ENCODE peak calls at places on chromosomes 2 and 18, in four cellular contexts. C is K562, J is A549, V is endothelial cell of umbilical vein. H is an unnamed sample.

GRCh38 chr2:58240595-58240937 is 559 bp downstream of the FANCL start:
- DNase-seq in V (no peak), J (peak), C (peak), H (no peak)

GRCh38 chr2:221671515-221671914 is 99.4 kb upstream of the EPHA4 start:
- DNase-seq in J (no peak), C (no peak), V (no peak), H (no peak)

GRCh38 chr2:86225581-86225980 is 26.3 kb downstream of the MRPL35 start:
- DNase-seq in J (no peak), C (no peak), V (peak), H (peak)

GRCh38 chr2:161044095-161044874 is 115.9 kb upstream of the TANK start:
- DNase-seq in J (no peak), C (no peak), V (no peak), H (no peak)

GRCh38 chr2:238847841-238848565 is at the start of gene TWIST2:
- DNase-seq in C (no peak), V (peak), J (peak), H (peak)

GRCh38 chr2:241812730-241813079 is 3.7 kb downstream of the NEU4 start:
- DNase-seq in C (no peak), V (no peak), J (no peak), H (peak)

GRCh38 chr18:70419526-70419925 is 130.7 kb downstream of the SOCS6 start:
- DNase-seq in J (no peak), C (no peak), V (no peak), H (no peak)

GRCh38 chr2:6394266-6394665 is 471.4 kb downstream of the CMPK2 start:
- DNase-seq in J (no peak), C (no peak), V (no peak), H (no peak)

GRCh38 chr2:44596537-44597320 is 235.0 kb downstream of the CAMKMT start:
- DNase-seq in J (no peak), V (no peak), C (no peak), H (no peak)

DNA sequence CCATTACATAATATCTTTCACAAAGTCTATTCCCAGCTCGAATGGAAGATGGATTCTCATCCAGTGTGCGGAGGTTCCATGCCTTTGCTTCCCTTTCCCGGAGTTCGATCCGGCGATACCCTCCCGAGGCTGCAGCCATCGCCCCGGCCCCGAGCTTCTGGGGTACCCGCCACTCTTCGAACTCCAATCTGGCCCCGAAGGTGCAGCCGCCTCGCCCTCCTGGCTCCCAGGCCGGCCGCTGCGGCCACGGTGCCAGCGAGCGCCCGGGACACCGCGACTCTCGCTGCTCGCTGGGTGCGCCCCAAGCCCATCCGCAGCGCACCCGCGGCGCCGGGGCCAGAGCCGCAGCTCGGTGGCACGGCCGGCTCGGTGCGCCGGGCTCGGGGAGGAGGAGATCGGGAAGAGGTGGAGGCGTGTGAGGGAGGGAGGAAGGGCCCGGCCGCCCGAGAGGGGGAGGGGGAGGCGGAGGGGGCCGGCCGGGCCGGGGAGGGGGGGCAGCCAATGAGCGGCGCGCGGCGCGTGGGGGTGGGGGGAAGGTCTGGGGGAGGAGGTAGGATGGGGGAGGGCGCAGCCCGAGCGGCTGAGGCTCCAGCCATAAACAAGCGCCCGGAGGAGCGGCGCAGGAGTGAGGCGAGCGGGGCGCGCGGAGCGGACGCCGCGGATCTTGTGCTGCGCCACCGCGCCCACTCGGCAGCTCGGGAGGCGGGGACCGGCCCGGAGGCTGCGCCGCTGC is at the start of gene CRIM1:
- DNase-seq in V (peak), C (peak), J (peak), H (peak)
- TF ChIP-seq POLR2A in V (peak), C (no peak), J (peak), H (no peak)

DNA sequence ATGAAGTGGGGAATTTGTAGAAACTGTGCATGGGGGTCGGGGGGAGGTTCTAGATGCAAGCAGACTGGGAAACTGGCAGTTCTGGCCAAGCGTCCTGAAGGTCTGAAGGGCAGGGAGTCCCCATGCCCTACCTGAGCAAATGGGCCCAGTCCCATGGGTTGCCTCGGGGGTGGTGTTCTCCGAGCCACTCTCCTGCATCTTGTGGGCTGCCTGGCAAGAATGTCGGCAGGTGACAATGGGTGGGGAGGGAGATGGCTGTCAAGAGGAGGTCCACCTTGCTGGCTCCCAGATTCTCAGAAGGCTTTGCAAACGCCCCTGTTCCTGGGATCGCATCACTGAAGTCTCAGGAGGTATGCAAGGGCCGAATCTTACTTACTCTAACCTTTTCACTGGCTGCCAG is 21.3 kb downstream of the INHBB start:
- DNase-seq in J (no peak), V (no peak), C (no peak), H (no peak)
- TF ChIP-seq MYC in J (no peak), V (no peak), C (no peak), H (no peak)

GRCh38 chr2:167383610-167384194 is 495.4 kb downstream of the XIRP2 start:
- DNase-seq in C (no peak), V (no peak), J (no peak), H (no peak)

GRCh38 chr2:167388497-167388896 is 500.2 kb downstream of the XIRP2 start:
- DNase-seq in C (no peak), V (no peak), J (no peak), H (no peak)

GRCh38 chr2:167381349-167381748 is 493.1 kb downstream of the XIRP2 start:
- DNase-seq in C (no peak), J (no peak), V (no peak), H (no peak)

GRCh38 chr2:167386694-167387093 is 498.4 kb downstream of the XIRP2 start:
- DNase-seq in V (no peak), C (no peak), J (no peak), H (no peak)
- TF ChIP-seq POLR2A in V (no peak), C (no peak), J (no peak), H (no peak)

DNA sequence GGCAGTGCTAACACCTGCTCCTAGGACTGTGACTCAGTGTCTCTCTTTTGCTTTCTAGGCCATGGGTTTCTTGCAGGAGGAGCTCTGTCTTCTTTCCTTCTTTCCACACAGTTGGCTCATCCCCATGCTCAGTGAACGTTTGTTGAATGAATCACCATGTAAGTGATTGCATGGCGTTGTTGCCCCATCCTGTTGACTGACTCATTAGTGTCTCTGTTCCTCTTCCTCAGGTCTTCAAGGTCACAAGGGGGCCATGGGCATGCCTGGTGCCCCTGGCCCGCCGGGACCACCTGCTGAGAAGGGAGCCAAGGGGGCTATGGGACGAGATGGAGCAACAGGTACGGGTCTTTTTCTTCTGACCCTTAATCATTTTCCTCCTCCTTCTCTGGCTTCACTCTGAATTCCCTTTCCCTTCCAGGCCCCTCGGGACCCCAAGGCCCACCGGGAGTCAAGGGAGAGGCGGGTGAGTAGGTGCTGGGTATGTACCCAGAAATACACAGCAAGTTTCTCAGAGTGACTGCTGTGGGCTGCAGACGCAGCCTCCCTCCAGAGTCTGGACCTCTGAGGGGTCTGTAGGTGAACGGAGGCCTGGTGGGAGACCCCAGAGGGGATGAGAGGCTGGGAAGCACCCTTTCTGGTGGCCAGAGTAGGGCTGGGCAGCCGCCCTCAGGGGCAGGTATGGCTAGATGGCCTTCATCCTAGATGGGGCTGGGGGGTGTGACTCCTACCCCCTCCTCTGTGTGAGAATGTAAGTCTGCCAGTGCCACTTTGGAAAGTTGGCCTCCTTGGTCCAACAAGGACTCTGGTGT is 32.3 kb downstream of the MARCO start:
- DNase-seq in J (peak), V (no peak), C (no peak), H (peak)
- TF ChIP-seq MYC in J (no peak), V (no peak), C (no peak), H (no peak)

GRCh38 chr2:70142590-70143313 is 48.1 kb downstream of the C2orf42 start:
- DNase-seq in C (peak), J (peak), V (peak), H (peak)

GRCh38 chr2:70144443-70145167 is 46.2 kb downstream of the C2orf42 start:
- DNase-seq in J (no peak), V (no peak), C (no peak), H (no peak)

GRCh38 chr2:70145168-70145538 is 45.7 kb downstream of the C2orf42 start:
- DNase-seq in V (no peak), J (no peak), C (no peak), H (no peak)

GRCh38 chr2:70141754-70142589 is 48.8 kb downstream of the C2orf42 start:
- DNase-seq in V (peak), C (peak), J (peak), H (no peak)

GRCh38 chr2:70143314-70144150 is 47.3 kb downstream of the C2orf42 start:
- DNase-seq in C (peak), J (no peak), V (peak), H (peak)
- TF ChIP-seq POLR2A in C (peak), J (peak), V (no peak), H (no peak)

DNA sequence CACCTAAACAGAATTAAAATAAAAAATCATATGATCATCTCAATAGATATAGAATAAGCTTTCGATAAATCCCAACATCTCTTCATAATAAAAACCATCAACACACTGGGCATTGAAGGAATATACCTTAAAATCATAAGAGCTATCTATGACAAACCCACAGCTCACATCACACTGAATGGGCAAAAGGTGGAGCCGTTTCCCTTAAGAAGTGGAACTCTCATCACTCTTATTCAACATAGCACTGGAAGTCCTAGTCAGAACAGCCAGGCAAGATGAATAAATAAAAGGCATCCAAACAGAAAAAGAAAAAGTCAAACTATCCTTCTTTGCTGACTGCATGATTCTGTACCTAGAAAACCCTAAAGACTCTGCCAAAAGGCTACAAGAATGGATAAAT is 510.3 kb downstream of the ZNF804A start:
- DNase-seq in C (no peak), V (no peak), J (no peak), H (no peak)
- TF ChIP-seq MYC in C (no peak), V (no peak), J (no peak), H (no peak)

GRCh38 chr2:177241771-177242135 is 22.8 kb downstream of the NFE2L2 start:
- DNase-seq in V (no peak), C (no peak), J (no peak), H (no peak)

GRCh38 chr2:177237932-177238331 is 25.3 kb downstream of the HNRNPA3 start:
- DNase-seq in J (no peak), V (no peak), C (no peak), H (no peak)

GRCh38 chr2:177239053-177239452 is 25.5 kb downstream of the NFE2L2 start:
- DNase-seq in C (no peak), J (no peak), V (no peak), H (no peak)

GRCh38 chr2:177242136-177242987 is 22.2 kb downstream of the NFE2L2 start:
- DNase-seq in C (peak), V (peak), J (peak), H (no peak)

GRCh38 chr2:177239934-177240600 is 24.5 kb downstream of the NFE2L2 start:
- DNase-seq in C (no peak), V (peak), J (no peak), H (peak)
- TF ChIP-seq POLR2A in C (no peak), V (no peak), J (no peak), H (no peak)

GRCh38 chr2:195319548-195320415 is 337.2 kb upstream of the SLC39A10 start:
- DNase-seq in V (no peak), C (no peak), J (no peak), H (no peak)
- TF ChIP-seq MYC in V (no peak), C (no peak), J (no peak), H (no peak)

GRCh38 chr2:240433973-240434727 is 1.3 kb upstream of the GPC1 start:
- DNase-seq in C (peak), J (peak), V (peak), H (peak)
- TF ChIP-seq POLR2A in C (no peak), J (peak), V (no peak), H (no peak)

H was measured in NB4.